ENCODE peak calls at places on chromosomes 13 and 19, in ten cellular contexts. F is transverse colon, T is stomach, L is GM12878, Q is sigmoid colon, W is prostate gland, E is HCT116, X is suprapubic skin, Z is H1, H is spleen. A is an unnamed sample.

GRCh38 chr13:79604752-79605151 is 123.8 kb downstream of the NDFIP2 start:
- DNase-seq in F (no peak), T (no peak), L (no peak), Q (no peak), W (peak; percentile 46), E (no peak), X (no peak), Z (no peak), H (no peak), A (no peak)

GRCh38 chr13:31773538-31773937 is 34.2 kb downstream of the RXFP2 start:
- DNase-seq in F (no peak), T (no peak), L (no peak), Q (no peak), W (no peak), E (no peak), X (no peak), Z (no peak), H (no peak), A (no peak)

GRCh38 chr13:75468602-75469001 is 13.4 kb downstream of the TBC1D4 start:
- DNase-seq in F (no peak), T (no peak), L (no peak), Q (no peak), W (no peak), E (no peak), X (no peak), Z (no peak), H (no peak), A (no peak)

GRCh38 chr13:44259045-44260042 is 114.3 kb upstream of the SERP2 start:
- DNase-seq in F (peak; percentile 48), T (peak; percentile 41), L (peak; percentile 47), Q (no peak), W (no peak), E (no peak), X (no peak), Z (no peak), H (no peak), A (no peak)

GRCh38 chr19:4067396-4068057 is 828 bp upstream of the ZBTB7A start:
- DNase-seq in F (no peak), T (no peak), L (no peak), Q (no peak), W (no peak), E (no peak), X (no peak), Z (no peak), H (peak; percentile 92), A (no peak)

GRCh38 chr13:112605531-112605990 is 17.6 kb upstream of the TUBGCP3 start:
- DNase-seq in F (no peak), T (no peak), L (no peak), Q (no peak), W (no peak), E (no peak), X (no peak), Z (no peak), H (peak; percentile 68), A (no peak)

GRCh38 chr19:17616961-17617806 is 61.7 kb downstream of the COLGALT1 start:
- DNase-seq in F (no peak), T (no peak), L (no peak), Q (no peak), W (no peak), E (peak; percentile 51), X (no peak), Z (no peak), H (no peak), A (no peak)

GRCh38 chr19:49651871-49652722 is 10.1 kb downstream of the SCAF1 start:
- DNase-seq in F (no peak), T (no peak), L (no peak), Q (no peak), W (no peak), E (no peak), X (no peak), Z (no peak), H (no peak), A (no peak)

GRCh38 chr13:26596458-26596857 is 39.0 kb downstream of the WASF3 start:
- DNase-seq in F (no peak), T (no peak), L (no peak), Q (no peak), W (no peak), E (no peak), X (no peak), Z (no peak), H (no peak), A (no peak)

GRCh38 chr19:48900477-48901452 is 653 bp downstream of the NUCB1 start:
- DNase-seq in F (no peak), T (no peak), L (no peak), Q (peak; percentile 74), W (no peak), E (no peak), X (no peak), Z (no peak), H (peak; percentile 85), A (peak; percentile 32)

GRCh38 chr13:20667857-20668256 is 35.6 kb upstream of the IL17D start:
- DNase-seq in F (no peak), T (no peak), L (no peak), Q (no peak), W (no peak), E (no peak), X (no peak), Z (no peak), H (no peak), A (no peak)

DNA sequence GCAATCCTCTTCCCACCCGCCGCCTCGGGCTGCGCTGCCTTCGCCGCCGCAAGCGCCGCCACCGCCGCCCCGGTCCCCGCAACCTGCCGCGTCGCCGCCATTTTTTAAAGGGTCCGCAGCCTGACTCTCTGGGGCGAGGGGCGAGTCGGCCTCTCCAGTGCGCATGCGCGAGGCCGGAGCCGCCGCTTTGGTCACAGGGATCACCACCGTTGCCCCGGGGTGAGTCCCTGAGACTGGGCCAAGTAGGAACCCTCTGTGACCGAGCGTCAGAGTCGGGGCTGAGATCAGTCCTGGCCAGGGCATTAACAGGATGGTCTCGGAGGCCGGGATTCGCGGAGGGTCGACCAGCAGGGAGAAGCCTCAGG is 42.6 kb downstream of the ZNF146 start:
- DNase-seq in F (no peak), T (no peak), L (no peak), Q (no peak), W (no peak), E (no peak), X (no peak), Z (no peak), H (no peak), A (no peak)
- H3K4me3 ChIP-seq in F (peak overlapping the region; percentile 25), T (peak overlapping the region; percentile 40), L (no peak overlapping the region), Q (peak overlapping the region; percentile 37), W (peak overlapping the region; percentile 34), E (no peak overlapping the region), X (peak overlapping the region; percentile 51), Z (no peak overlapping the region), H (peak overlapping the region; percentile 22), A (peak overlapping the region; percentile 77)

DNA sequence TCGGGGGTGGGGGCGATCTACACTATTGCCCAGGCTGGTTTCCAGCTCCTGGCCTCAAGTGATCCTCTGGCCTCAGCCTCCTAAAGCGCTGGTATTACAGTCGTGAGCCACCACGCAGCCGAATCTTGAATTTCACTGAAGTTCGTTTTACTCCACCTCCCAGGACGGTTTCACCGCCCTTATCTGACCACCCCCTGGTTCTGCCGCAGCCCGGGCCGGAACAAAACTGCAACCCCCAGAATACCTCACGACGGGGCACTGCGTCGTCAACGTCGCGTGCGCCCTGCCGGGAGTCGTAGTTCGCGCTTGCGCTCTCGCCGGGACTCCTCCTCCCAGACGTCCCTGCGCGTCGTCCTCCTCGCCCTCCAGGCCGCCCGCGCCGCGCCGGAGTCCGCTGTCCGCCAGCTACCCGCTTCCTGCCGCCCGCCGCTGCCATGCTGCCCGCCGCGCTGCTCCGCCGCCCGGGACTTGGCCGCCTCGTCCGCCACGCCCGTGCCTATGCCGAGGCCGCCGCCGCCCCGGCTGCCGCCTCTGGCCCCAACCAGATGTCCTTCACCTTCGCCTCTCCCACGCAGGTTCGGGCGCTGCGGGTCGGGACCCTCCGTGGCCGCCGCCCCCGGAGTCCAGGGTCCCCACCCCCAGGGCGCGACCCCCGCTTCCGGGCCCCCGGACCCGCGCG is at the start of gene ATP5F1D:
- DNase-seq in F (peak; percentile 96), T (peak; percentile 96), L (peak; percentile 80), Q (peak; percentile 98), W (peak; percentile 92), E (no peak), X (peak; percentile 98), Z (no peak), H (peak; percentile 98), A (peak; percentile 93)
- TF ChIP-seq POLR2AphosphoS5 in F (peak; percentile 92), T (peak; percentile 96), L (no peak), Q (peak; percentile 93), W (peak; percentile 96), E (peak; percentile 80), X (peak; percentile 45), Z (no peak), H (peak; percentile 91), A (peak; percentile 46)

GRCh38 chr19:46861691-46862503 is 1.1 kb downstream of the ARHGAP35 start:
- DNase-seq in F (peak; percentile 28), T (peak; percentile 28), L (no peak), Q (peak; percentile 70), W (no peak), E (no peak), X (peak; percentile 76), Z (no peak), H (no peak), A (no peak)

GRCh38 chr19:46860846-46861690 is at the start of gene ARHGAP35:
- DNase-seq in F (peak; percentile 43), T (no peak), L (no peak), Q (no peak), W (no peak), E (no peak), X (peak; percentile 79), Z (no peak), H (peak; percentile 93), A (no peak)

GRCh38 chr19:46860125-46860845 is 512 bp upstream of the ARHGAP35 start:
- DNase-seq in F (peak; percentile 98), T (peak; percentile 98), L (peak; percentile 92), Q (peak; percentile 100), W (peak; percentile 98), E (peak; percentile 93), X (peak; percentile 99), Z (peak; percentile 95), H (peak; percentile 96), A (peak; percentile 98)

GRCh38 chr19:46862504-46862835 is 1.7 kb downstream of the ARHGAP35 start:
- DNase-seq in F (no peak), T (no peak), L (no peak), Q (peak; percentile 48), W (no peak), E (no peak), X (peak; percentile 37), Z (no peak), H (no peak), A (no peak)

DNA sequence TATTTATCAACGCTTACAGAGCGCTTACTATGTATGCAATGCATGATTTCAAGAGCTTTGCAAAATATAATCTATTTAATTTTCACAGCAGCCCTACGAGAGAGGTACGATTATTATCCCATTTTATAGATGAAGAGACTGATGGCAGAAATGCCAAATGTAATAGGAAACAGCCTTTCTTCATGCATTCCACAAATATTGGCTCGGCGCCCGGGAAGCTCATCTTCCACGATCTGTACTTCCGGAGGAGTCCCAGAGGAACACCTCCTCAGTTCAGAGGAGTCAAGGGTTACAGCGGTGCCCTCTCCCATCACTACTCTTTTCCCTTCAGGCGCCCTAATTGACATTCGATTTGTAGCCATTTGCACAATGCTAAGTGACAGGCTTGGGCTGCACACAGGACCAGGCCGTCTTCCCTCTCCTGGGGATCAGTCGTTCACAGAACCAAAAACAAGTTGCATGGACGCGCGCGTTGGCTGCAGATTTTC is 1.1 kb upstream of the ARHGAP35 start:
- DNase-seq in F (peak; percentile 62), T (peak; percentile 46), L (no peak), Q (peak; percentile 94), W (no peak), E (no peak), X (peak; percentile 95), Z (no peak), H (no peak), A (peak; percentile 76)
- TF ChIP-seq POLR2A in F (no peak), T (no peak), L (no peak), Q (no peak), W (no peak), E (peak; percentile 0), X (no peak), Z (peak; percentile 86), H (no peak), A (no peak)

GRCh38 chr19:55014714-55015113 is 23.4 kb downstream of the GP6 start:
- DNase-seq in F (no peak), T (no peak), L (no peak), Q (peak; percentile 65), W (no peak), E (no peak), X (no peak), Z (no peak), H (peak; percentile 84), A (no peak)
- H3K4me3 ChIP-seq in F (no peak overlapping the region), T (no peak overlapping the region), L (no peak overlapping the region), Q (no peak overlapping the region), W (no peak overlapping the region), E (no peak overlapping the region), X (no peak overlapping the region), Z (no peak overlapping the region), H (no peak overlapping the region), A (no peak overlapping the region)

A was measured in breast epithelium.